ENCODE peak calls at places on chromosomes 3 and 15, in seven cellular contexts. C, A, Q, M, K, Y and B are unnamed samples.

GRCh38 chr3:173502983-173503568 is 105.5 kb downstream of the NLGN1 start:
- DNase-seq in K (no peak), Y (no peak), A (no peak), M (no peak), C (no peak), Q (no peak), B (no peak)

GRCh38 chr3:193788189-193788946 is 195.4 kb downstream of the OPA1 start:
- DNase-seq in Q (no peak), A (peak), Y (no peak), K (peak), M (peak), C (no peak), B (peak)

GRCh38 chr15:41888662-41889253 is 5.1 kb downstream of the SPTBN5 start:
- DNase-seq in Q (no peak), K (no peak), M (no peak), C (no peak), A (no peak), Y (no peak), B (no peak)

GRCh38 chr15:63672369-63672768 is 75.2 kb downstream of the FBXL22 start:
- DNase-seq in C (no peak), Y (no peak), M (no peak), K (no peak), Q (no peak), A (no peak), B (no peak)

GRCh38 chr3:9696480-9697220 is 7.0 kb upstream of the CPNE9 start:
- DNase-seq in M (no peak), Y (no peak), C (no peak), Q (no peak), A (no peak), K (no peak), B (no peak)

GRCh38 chr15:101115887-101116680 is 135.8 kb downstream of the CHSY1 start:
- DNase-seq in A (no peak), Q (no peak), C (no peak), K (peak), Y (no peak), M (no peak), B (no peak)

GRCh38 chr3:191030491-191030890 is 168.0 kb upstream of the GMNC start:
- DNase-seq in Y (no peak), M (no peak), A (no peak), Q (no peak), K (no peak), C (no peak), B (no peak)

GRCh38 chr15:78878356-78878755 is 5.7 kb downstream of the MORF4L1 start:
- DNase-seq in K (no peak), Q (no peak), M (no peak), Y (no peak), C (no peak), A (no peak), B (no peak)

GRCh38 chr3:108512671-108513070 is 2.3 kb upstream of the MYH15 start:
- DNase-seq in C (no peak), Y (no peak), Q (no peak), K (no peak), A (no peak), M (no peak), B (no peak)